ENCODE peak calls at places on chromosomes 4 and X, in nine cellular contexts. One of them, this sample, is unnamed.

GRCh38 chr4:83115656-83116285 is 1.2 kb upstream of the PLAC8 start:
- DNase-seq in esophagus muscularis mucosa: no peak
- DNase-seq in GM23338: peak; percentile 60
- DNase-seq in spleen: no peak
- DNase-seq in sigmoid colon: no peak
- DNase-seq in SK-N-SH: no peak
- DNase-seq in transverse colon: no peak
- DNase-seq in HCT116: no peak
- DNase-seq in breast epithelium: no peak
- DNase-seq in this sample: peak; percentile 73

GRCh38 chr4:149719806-149720205 is 95.8 kb downstream of the IQCM start:
- DNase-seq in esophagus muscularis mucosa: no peak
- DNase-seq in GM23338: no peak
- DNase-seq in spleen: no peak
- DNase-seq in sigmoid colon: no peak
- DNase-seq in SK-N-SH: no peak
- DNase-seq in transverse colon: no peak
- DNase-seq in HCT116: no peak
- DNase-seq in breast epithelium: no peak
- DNase-seq in this sample: no peak

GRCh38 chrX:111265506-111265905 is 4.8 kb downstream of the CAPN6 start:
- DNase-seq in esophagus muscularis mucosa: no peak
- DNase-seq in GM23338: no peak
- DNase-seq in spleen: no peak
- DNase-seq in sigmoid colon: no peak
- DNase-seq in SK-N-SH: no peak
- DNase-seq in transverse colon: no peak
- DNase-seq in HCT116: no peak
- DNase-seq in breast epithelium: no peak
- DNase-seq in this sample: no peak

GRCh38 chr4:20992002-20992401 is 291.7 kb downstream of the PACRGL start:
- DNase-seq in esophagus muscularis mucosa: no peak
- DNase-seq in GM23338: no peak
- DNase-seq in spleen: no peak
- DNase-seq in sigmoid colon: no peak
- DNase-seq in SK-N-SH: no peak
- DNase-seq in transverse colon: peak; percentile 18
- DNase-seq in HCT116: no peak
- DNase-seq in breast epithelium: no peak
- DNase-seq in this sample: no peak

GRCh38 chrX:131816551-131817136 is 206.5 kb upstream of the STK26 start:
- DNase-seq in esophagus muscularis mucosa: no peak
- DNase-seq in GM23338: no peak
- DNase-seq in spleen: peak; percentile 74
- DNase-seq in sigmoid colon: peak; percentile 90
- DNase-seq in SK-N-SH: peak; percentile 51
- DNase-seq in transverse colon: peak; percentile 87
- DNase-seq in HCT116: no peak
- DNase-seq in breast epithelium: peak; percentile 85
- DNase-seq in this sample: peak; percentile 82

GRCh38 chr4:16259531-16260246 is 33.4 kb upstream of the TAPT1 start:
- DNase-seq in esophagus muscularis mucosa: no peak
- DNase-seq in GM23338: no peak
- DNase-seq in spleen: no peak
- DNase-seq in sigmoid colon: no peak
- DNase-seq in SK-N-SH: no peak
- DNase-seq in transverse colon: no peak
- DNase-seq in HCT116: no peak
- DNase-seq in breast epithelium: no peak
- DNase-seq in this sample: no peak

GRCh38 chr4:181911420-181911819 is 331.8 kb upstream of the TENM3 start:
- DNase-seq in esophagus muscularis mucosa: no peak
- DNase-seq in GM23338: no peak
- DNase-seq in spleen: no peak
- DNase-seq in sigmoid colon: no peak
- DNase-seq in SK-N-SH: no peak
- DNase-seq in transverse colon: no peak
- DNase-seq in HCT116: no peak
- DNase-seq in breast epithelium: no peak
- DNase-seq in this sample: no peak

GRCh38 chrX:53056292-53056691 is 7.7 kb downstream of the GPR173 start:
- DNase-seq in esophagus muscularis mucosa: no peak
- DNase-seq in GM23338: no peak
- DNase-seq in spleen: no peak
- DNase-seq in sigmoid colon: no peak
- DNase-seq in SK-N-SH: no peak
- DNase-seq in transverse colon: no peak
- DNase-seq in HCT116: no peak
- DNase-seq in breast epithelium: no peak
- DNase-seq in this sample: no peak

GRCh38 chr4:128159967-128160366 is 98.9 kb downstream of the LARP1B start:
- DNase-seq in esophagus muscularis mucosa: no peak
- DNase-seq in GM23338: no peak
- DNase-seq in spleen: no peak
- DNase-seq in sigmoid colon: no peak
- DNase-seq in SK-N-SH: no peak
- DNase-seq in transverse colon: no peak
- DNase-seq in HCT116: no peak
- DNase-seq in breast epithelium: no peak
- DNase-seq in this sample: no peak

GRCh38 chr4:134865675-134866074 is 664.1 kb upstream of the PABPC4L start:
- DNase-seq in esophagus muscularis mucosa: no peak
- DNase-seq in GM23338: peak; percentile 8
- DNase-seq in spleen: no peak
- DNase-seq in sigmoid colon: no peak
- DNase-seq in SK-N-SH: no peak
- DNase-seq in transverse colon: no peak
- DNase-seq in HCT116: no peak
- DNase-seq in breast epithelium: no peak
- DNase-seq in this sample: no peak

GRCh38 chrX:109709129-109709631 is 23.9 kb downstream of the ACSL4 start:
- DNase-seq in esophagus muscularis mucosa: no peak
- DNase-seq in GM23338: peak; percentile 8
- DNase-seq in spleen: no peak
- DNase-seq in sigmoid colon: no peak
- DNase-seq in SK-N-SH: no peak
- DNase-seq in transverse colon: no peak
- DNase-seq in HCT116: peak; percentile 19
- DNase-seq in breast epithelium: no peak
- DNase-seq in this sample: peak; percentile 54

DNA sequence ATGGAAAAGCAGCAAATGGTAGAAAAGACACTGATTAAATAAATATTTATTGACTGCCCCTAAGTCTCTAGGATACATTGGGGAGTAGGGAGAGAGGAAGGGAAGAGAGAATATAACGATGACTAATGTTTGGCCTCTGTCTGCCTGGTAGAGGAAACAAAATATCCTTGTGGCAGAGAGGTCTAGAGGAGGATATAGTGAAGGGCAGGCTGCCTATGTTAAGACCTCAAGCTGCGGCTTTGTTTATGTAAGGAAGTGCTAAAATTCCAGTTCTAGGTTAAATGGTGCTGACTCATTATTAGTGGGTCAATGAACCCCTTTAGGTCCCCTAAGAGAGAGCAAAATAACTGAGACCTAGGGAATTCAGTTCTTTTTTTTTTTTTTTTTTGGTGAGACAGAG is 427.3 kb upstream of the FTHL17 start:
- DNase-seq in esophagus muscularis mucosa: no peak
- DNase-seq in GM23338: no peak
- DNase-seq in spleen: no peak
- DNase-seq in sigmoid colon: no peak
- DNase-seq in SK-N-SH: no peak
- DNase-seq in transverse colon: no peak
- DNase-seq in HCT116: no peak
- DNase-seq in breast epithelium: no peak
- DNase-seq in this sample: no peak
- TF ChIP-seq POLR2AphosphoS5 in esophagus muscularis mucosa: no peak
- TF ChIP-seq POLR2AphosphoS5 in GM23338: no peak
- TF ChIP-seq POLR2AphosphoS5 in spleen: no peak
- TF ChIP-seq POLR2AphosphoS5 in sigmoid colon: no peak
- TF ChIP-seq POLR2AphosphoS5 in SK-N-SH: no peak
- TF ChIP-seq POLR2AphosphoS5 in transverse colon: no peak
- TF ChIP-seq POLR2AphosphoS5 in HCT116: no peak
- TF ChIP-seq POLR2AphosphoS5 in breast epithelium: no peak
- TF ChIP-seq POLR2AphosphoS5 in this sample: no peak

DNA sequence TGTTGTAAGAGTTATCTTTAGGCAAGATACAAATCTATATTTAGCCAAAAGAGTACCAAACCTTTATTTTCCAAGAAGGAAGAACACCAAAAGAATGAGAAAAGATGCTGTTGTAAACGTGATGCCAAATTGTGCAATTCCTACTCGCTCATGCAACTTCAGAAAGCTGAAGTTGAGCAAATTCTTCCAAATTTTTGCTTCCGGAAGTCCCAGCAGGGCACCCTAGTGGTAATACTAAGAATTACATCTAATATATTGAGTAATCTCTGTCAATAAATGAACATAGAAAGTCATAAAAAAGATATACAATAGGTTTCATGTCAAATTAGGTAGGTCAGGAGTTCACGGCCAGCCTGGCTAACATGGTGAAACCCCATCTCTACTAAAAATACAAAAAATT is 36.0 kb upstream of the SMARCAD1 start:
- DNase-seq in esophagus muscularis mucosa: no peak
- DNase-seq in GM23338: peak; percentile 42
- DNase-seq in spleen: no peak
- DNase-seq in sigmoid colon: no peak
- DNase-seq in SK-N-SH: peak; percentile 17
- DNase-seq in transverse colon: no peak
- DNase-seq in HCT116: no peak
- DNase-seq in breast epithelium: no peak
- DNase-seq in this sample: peak; percentile 53
- TF ChIP-seq CTCF in esophagus muscularis mucosa: peak; percentile 8
- TF ChIP-seq CTCF in GM23338: peak; percentile 33
- TF ChIP-seq CTCF in spleen: no peak
- TF ChIP-seq CTCF in sigmoid colon: no peak
- TF ChIP-seq CTCF in SK-N-SH: peak; percentile 65
- TF ChIP-seq CTCF in transverse colon: peak; percentile 26
- TF ChIP-seq CTCF in HCT116: peak; percentile 73
- TF ChIP-seq CTCF in breast epithelium: no peak
- TF ChIP-seq CTCF in this sample: peak; percentile 16

GRCh38 chr4:7306986-7307385 is 114.6 kb downstream of the SORCS2 start:
- DNase-seq in esophagus muscularis mucosa: no peak
- DNase-seq in GM23338: no peak
- DNase-seq in spleen: no peak
- DNase-seq in sigmoid colon: no peak
- DNase-seq in SK-N-SH: no peak
- DNase-seq in transverse colon: no peak
- DNase-seq in HCT116: no peak
- DNase-seq in breast epithelium: no peak
- DNase-seq in this sample: no peak
- H3K27me3 ChIP-seq in esophagus muscularis mucosa: no peaks in the 10 kb centered on the region
- H3K27me3 ChIP-seq in GM23338: no peaks in the 10 kb centered on the region
- H3K27me3 ChIP-seq in spleen: no peaks in the 10 kb centered on the region
- H3K27me3 ChIP-seq in sigmoid colon: no peaks in the 10 kb centered on the region
- H3K27me3 ChIP-seq in SK-N-SH: peaks cover 10% of the 10 kb centered on the region
- H3K27me3 ChIP-seq in transverse colon: peaks cover 4% of the 10 kb centered on the region
- H3K27me3 ChIP-seq in HCT116: peaks cover 20% of the 10 kb centered on the region
- H3K27me3 ChIP-seq in breast epithelium: no peaks in the 10 kb centered on the region
- H3K27me3 ChIP-seq in this sample: peaks cover 2% of the 10 kb centered on the region

GRCh38 chrX:66163849-66164401 is at the start of gene HEPH:
- DNase-seq in esophagus muscularis mucosa: no peak
- DNase-seq in GM23338: peak; percentile 68
- DNase-seq in spleen: no peak
- DNase-seq in sigmoid colon: no peak
- DNase-seq in SK-N-SH: no peak
- DNase-seq in transverse colon: peak; percentile 25
- DNase-seq in HCT116: no peak
- DNase-seq in breast epithelium: no peak
- DNase-seq in this sample: no peak
- TF ChIP-seq POLR2AphosphoS5 in esophagus muscularis mucosa: peak; percentile 27
- TF ChIP-seq POLR2AphosphoS5 in GM23338: no peak
- TF ChIP-seq POLR2AphosphoS5 in spleen: no peak
- TF ChIP-seq POLR2AphosphoS5 in sigmoid colon: peak; percentile 20
- TF ChIP-seq POLR2AphosphoS5 in SK-N-SH: no peak
- TF ChIP-seq POLR2AphosphoS5 in transverse colon: no peak
- TF ChIP-seq POLR2AphosphoS5 in HCT116: no peak
- TF ChIP-seq POLR2AphosphoS5 in breast epithelium: no peak
- TF ChIP-seq POLR2AphosphoS5 in this sample: no peak

DNA sequence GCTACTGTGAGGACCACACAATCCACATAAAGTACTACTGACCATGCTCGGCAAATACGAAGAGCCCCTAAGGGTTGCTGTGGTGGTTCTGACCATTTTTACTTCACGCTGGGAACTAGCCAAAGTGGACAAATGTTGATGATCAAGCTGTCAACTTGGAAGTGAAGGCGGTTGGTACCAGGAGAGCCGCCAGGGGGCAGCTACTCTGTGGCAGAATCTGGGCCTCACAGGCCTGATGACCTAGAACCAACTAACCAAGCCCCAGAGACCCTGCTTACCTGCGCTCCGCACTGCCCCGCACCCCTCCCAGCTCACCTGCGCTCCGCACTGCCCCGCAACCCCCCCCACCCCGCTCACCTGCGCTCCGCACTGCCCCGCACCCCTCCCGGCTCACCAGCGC is 5.6 kb downstream of the GAK start:
- DNase-seq in esophagus muscularis mucosa: no peak
- DNase-seq in GM23338: peak; percentile 88
- DNase-seq in spleen: peak; percentile 58
- DNase-seq in sigmoid colon: no peak
- DNase-seq in SK-N-SH: peak; percentile 49
- DNase-seq in transverse colon: peak; percentile 47
- DNase-seq in HCT116: no peak
- DNase-seq in breast epithelium: no peak
- DNase-seq in this sample: no peak
- TF ChIP-seq CTCF in esophagus muscularis mucosa: no peak
- TF ChIP-seq CTCF in GM23338: peak; percentile 67
- TF ChIP-seq CTCF in spleen: no peak
- TF ChIP-seq CTCF in sigmoid colon: no peak
- TF ChIP-seq CTCF in SK-N-SH: no peak
- TF ChIP-seq CTCF in transverse colon: peak; percentile 37
- TF ChIP-seq CTCF in HCT116: peak; percentile 49
- TF ChIP-seq CTCF in breast epithelium: no peak
- TF ChIP-seq CTCF in this sample: peak; percentile 16